ENCODE peak calls at places on chromosomes 6 and 20, in six cellular contexts. One of them, this sample, is unnamed.

GRCh38 chr6:39072830-39073229 is 24.2 kb downstream of the GLP1R start:
- DNase-seq in fibroblast of the conjunctiva: no peak
- DNase-seq in Daoy: no peak
- DNase-seq in PC-3: no peak
- DNase-seq in fibroblast of mammary gland: no peak
- DNase-seq in activated CD4-positive, alpha-beta T cell treated with anti-CD3 and anti-CD28 coated beads, Interleukin-2, amount 50 U/mL, for 24 hours: no peak
- DNase-seq in this sample: no peak

GRCh38 chr20:47319517-47320252 is 36.8 kb downstream of the ZMYND8 start:
- DNase-seq in fibroblast of the conjunctiva: no peak
- DNase-seq in Daoy: peak
- DNase-seq in PC-3: peak
- DNase-seq in fibroblast of mammary gland: peak
- DNase-seq in activated CD4-positive, alpha-beta T cell treated with anti-CD3 and anti-CD28 coated beads, Interleukin-2, amount 50 U/mL, for 24 hours: no peak
- DNase-seq in this sample: no peak

GRCh38 chr20:53880108-53880641 is 190.2 kb downstream of the BCAS1 start:
- DNase-seq in fibroblast of the conjunctiva: no peak
- DNase-seq in Daoy: no peak
- DNase-seq in PC-3: no peak
- DNase-seq in fibroblast of mammary gland: no peak
- DNase-seq in activated CD4-positive, alpha-beta T cell treated with anti-CD3 and anti-CD28 coated beads, Interleukin-2, amount 50 U/mL, for 24 hours: no peak
- DNase-seq in this sample: no peak

GRCh38 chr6:150395388-150396009 is 26.7 kb downstream of the IYD start:
- DNase-seq in fibroblast of the conjunctiva: peak
- DNase-seq in Daoy: peak
- DNase-seq in PC-3: peak
- DNase-seq in fibroblast of mammary gland: peak
- DNase-seq in activated CD4-positive, alpha-beta T cell treated with anti-CD3 and anti-CD28 coated beads, Interleukin-2, amount 50 U/mL, for 24 hours: peak
- DNase-seq in this sample: no peak

GRCh38 chr6:99013145-99013544 is 65.4 kb upstream of the FBXL4 start:
- DNase-seq in fibroblast of the conjunctiva: peak
- DNase-seq in Daoy: peak
- DNase-seq in PC-3: peak
- DNase-seq in fibroblast of mammary gland: peak
- DNase-seq in activated CD4-positive, alpha-beta T cell treated with anti-CD3 and anti-CD28 coated beads, Interleukin-2, amount 50 U/mL, for 24 hours: no peak
- DNase-seq in this sample: peak

GRCh38 chr20:11948809-11949208 is 31.1 kb downstream of the BTBD3 start:
- DNase-seq in fibroblast of the conjunctiva: no peak
- DNase-seq in Daoy: no peak
- DNase-seq in PC-3: no peak
- DNase-seq in fibroblast of mammary gland: no peak
- DNase-seq in activated CD4-positive, alpha-beta T cell treated with anti-CD3 and anti-CD28 coated beads, Interleukin-2, amount 50 U/mL, for 24 hours: no peak
- DNase-seq in this sample: no peak

GRCh38 chr20:14717124-14718004 is 380.0 kb upstream of the FLRT3 start:
- DNase-seq in fibroblast of the conjunctiva: no peak
- DNase-seq in Daoy: no peak
- DNase-seq in PC-3: no peak
- DNase-seq in fibroblast of mammary gland: no peak
- DNase-seq in activated CD4-positive, alpha-beta T cell treated with anti-CD3 and anti-CD28 coated beads, Interleukin-2, amount 50 U/mL, for 24 hours: no peak
- DNase-seq in this sample: no peak

GRCh38 chr6:24033284-24033683 is 92.7 kb upstream of the NRSN1 start:
- DNase-seq in fibroblast of the conjunctiva: no peak
- DNase-seq in Daoy: peak
- DNase-seq in PC-3: no peak
- DNase-seq in fibroblast of mammary gland: no peak
- DNase-seq in activated CD4-positive, alpha-beta T cell treated with anti-CD3 and anti-CD28 coated beads, Interleukin-2, amount 50 U/mL, for 24 hours: no peak
- DNase-seq in this sample: no peak

GRCh38 chr6:95572098-95572497 is 5.2 kb upstream of the MANEA start:
- DNase-seq in fibroblast of the conjunctiva: no peak
- DNase-seq in Daoy: no peak
- DNase-seq in PC-3: peak
- DNase-seq in fibroblast of mammary gland: no peak
- DNase-seq in activated CD4-positive, alpha-beta T cell treated with anti-CD3 and anti-CD28 coated beads, Interleukin-2, amount 50 U/mL, for 24 hours: no peak
- DNase-seq in this sample: no peak

GRCh38 chr20:50855498-50856474 is 60.9 kb downstream of the BCAS4 start:
- DNase-seq in fibroblast of the conjunctiva: no peak
- DNase-seq in Daoy: peak
- DNase-seq in PC-3: peak
- DNase-seq in fibroblast of mammary gland: peak
- DNase-seq in activated CD4-positive, alpha-beta T cell treated with anti-CD3 and anti-CD28 coated beads, Interleukin-2, amount 50 U/mL, for 24 hours: no peak
- DNase-seq in this sample: no peak

GRCh38 chr6:134757911-134758361 is 192.0 kb downstream of the ALDH8A1 start:
- DNase-seq in fibroblast of the conjunctiva: no peak
- DNase-seq in Daoy: peak
- DNase-seq in PC-3: peak
- DNase-seq in fibroblast of mammary gland: peak
- DNase-seq in activated CD4-positive, alpha-beta T cell treated with anti-CD3 and anti-CD28 coated beads, Interleukin-2, amount 50 U/mL, for 24 hours: no peak
- DNase-seq in this sample: no peak

GRCh38 chr6:157169186-157169585 is 154.1 kb downstream of the TMEM242 start:
- DNase-seq in fibroblast of the conjunctiva: no peak
- DNase-seq in Daoy: no peak
- DNase-seq in PC-3: no peak
- DNase-seq in fibroblast of mammary gland: no peak
- DNase-seq in activated CD4-positive, alpha-beta T cell treated with anti-CD3 and anti-CD28 coated beads, Interleukin-2, amount 50 U/mL, for 24 hours: no peak
- DNase-seq in this sample: no peak

GRCh38 chr6:142030115-142030619 is 102.6 kb upstream of the GJE1 start:
- DNase-seq in fibroblast of the conjunctiva: no peak
- DNase-seq in Daoy: no peak
- DNase-seq in PC-3: no peak
- DNase-seq in fibroblast of mammary gland: peak
- DNase-seq in activated CD4-positive, alpha-beta T cell treated with anti-CD3 and anti-CD28 coated beads, Interleukin-2, amount 50 U/mL, for 24 hours: no peak
- DNase-seq in this sample: no peak

GRCh38 chr20:16363832-16364687 is 209.2 kb downstream of the KIF16B start:
- DNase-seq in fibroblast of the conjunctiva: no peak
- DNase-seq in Daoy: no peak
- DNase-seq in PC-3: no peak
- DNase-seq in fibroblast of mammary gland: no peak
- DNase-seq in activated CD4-positive, alpha-beta T cell treated with anti-CD3 and anti-CD28 coated beads, Interleukin-2, amount 50 U/mL, for 24 hours: no peak
- DNase-seq in this sample: no peak

GRCh38 chr6:134295953-134296553 is 21.9 kb downstream of the SGK1 start:
- DNase-seq in fibroblast of the conjunctiva: peak
- DNase-seq in Daoy: peak
- DNase-seq in PC-3: peak
- DNase-seq in fibroblast of mammary gland: peak
- DNase-seq in activated CD4-positive, alpha-beta T cell treated with anti-CD3 and anti-CD28 coated beads, Interleukin-2, amount 50 U/mL, for 24 hours: no peak
- DNase-seq in this sample: peak

GRCh38 chr6:35062676-35063574 is 78.2 kb downstream of the TCP11 start:
- DNase-seq in fibroblast of the conjunctiva: no peak
- DNase-seq in Daoy: no peak
- DNase-seq in PC-3: no peak
- DNase-seq in fibroblast of mammary gland: no peak
- DNase-seq in activated CD4-positive, alpha-beta T cell treated with anti-CD3 and anti-CD28 coated beads, Interleukin-2, amount 50 U/mL, for 24 hours: no peak
- DNase-seq in this sample: no peak

GRCh38 chr20:57928181-57928967 is 218.6 kb upstream of the PMEPA1 start:
- DNase-seq in fibroblast of the conjunctiva: no peak
- DNase-seq in Daoy: peak
- DNase-seq in PC-3: peak
- DNase-seq in fibroblast of mammary gland: no peak
- DNase-seq in activated CD4-positive, alpha-beta T cell treated with anti-CD3 and anti-CD28 coated beads, Interleukin-2, amount 50 U/mL, for 24 hours: no peak
- DNase-seq in this sample: no peak

GRCh38 chr20:23187759-23188158 is 101.6 kb upstream of the CD93 start:
- DNase-seq in fibroblast of the conjunctiva: no peak
- DNase-seq in Daoy: peak
- DNase-seq in PC-3: no peak
- DNase-seq in fibroblast of mammary gland: no peak
- DNase-seq in activated CD4-positive, alpha-beta T cell treated with anti-CD3 and anti-CD28 coated beads, Interleukin-2, amount 50 U/mL, for 24 hours: no peak
- DNase-seq in this sample: no peak

GRCh38 chr6:7542065-7542877 is 800 bp downstream of the DSP start:
- DNase-seq in fibroblast of the conjunctiva: no peak
- DNase-seq in Daoy: peak
- DNase-seq in PC-3: peak
- DNase-seq in fibroblast of mammary gland: no peak
- DNase-seq in activated CD4-positive, alpha-beta T cell treated with anti-CD3 and anti-CD28 coated beads, Interleukin-2, amount 50 U/mL, for 24 hours: no peak
- DNase-seq in this sample: no peak

GRCh38 chr6:140201787-140202458 is 827.5 kb upstream of the CITED2 start:
- DNase-seq in fibroblast of the conjunctiva: no peak
- DNase-seq in Daoy: no peak
- DNase-seq in PC-3: peak
- DNase-seq in fibroblast of mammary gland: no peak
- DNase-seq in activated CD4-positive, alpha-beta T cell treated with anti-CD3 and anti-CD28 coated beads, Interleukin-2, amount 50 U/mL, for 24 hours: no peak
- DNase-seq in this sample: no peak

This sample was measured in AG04449.